ENCODE peak calls at places on chromosomes 2 and 18, in eight cellular contexts. V is lower lobe of right lung; T is occipital lobe; Z is GM23338; W is fibroblast of the aortic adventitia; O is naive thymus-derived CD8-positive, alpha-beta T cell; U is neural crest cell; L is GM12865. H is an unnamed sample.

GRCh38 chr18:13289501-13290205 is 71.1 kb downstream of the LDLRAD4 start:
- DNase-seq in V (no peak), T (no peak), Z (no peak), W (no peak), O (no peak), U (no peak), L (no peak), H (no peak)

GRCh38 chr2:173021939-173022371 is 53.7 kb upstream of the MAP3K20 start:
- DNase-seq in V (no peak), T (no peak), Z (peak; percentile 35), W (peak; percentile 43), O (no peak), U (no peak), L (no peak), H (no peak)

GRCh38 chr2:818233-818632 is 132.4 kb upstream of the SNTG2 start:
- DNase-seq in V (no peak), T (no peak), Z (no peak), W (no peak), O (no peak), U (no peak), L (no peak), H (no peak)

GRCh38 chr2:20013061-20013721 is 723 bp upstream of the MATN3 start:
- DNase-seq in V (no peak), T (no peak), Z (peak; percentile 47), W (no peak), O (no peak), U (no peak), L (no peak), H (no peak)

GRCh38 chr18:41128126-41128525 is 826.9 kb upstream of the PIK3C3 start:
- DNase-seq in V (no peak), T (no peak), Z (no peak), W (no peak), O (no peak), U (no peak), L (no peak), H (no peak)

GRCh38 chr2:179049203-179049545 is 763 bp downstream of the CCDC141 start:
- DNase-seq in V (no peak), T (no peak), Z (no peak), W (no peak), O (peak; percentile 3), U (no peak), L (peak; percentile 26), H (no peak)

GRCh38 chr18:48034651-48035555 is 104.4 kb upstream of the SMAD2 start:
- DNase-seq in V (no peak), T (no peak), Z (no peak), W (no peak), O (no peak), U (no peak), L (no peak), H (no peak)

GRCh38 chr2:4561206-4561605 is 857.8 kb downstream of the DCDC2C start:
- DNase-seq in V (no peak), T (no peak), Z (no peak), W (no peak), O (no peak), U (no peak), L (no peak), H (peak; percentile 37)

GRCh38 chr2:78541451-78542267 is 483.8 kb upstream of the REG3G start:
- DNase-seq in V (no peak), T (no peak), Z (no peak), W (no peak), O (no peak), U (no peak), L (peak; percentile 1), H (no peak)

GRCh38 chr2:220315098-220315785 is 687.8 kb downstream of the SLC4A3 start:
- DNase-seq in V (no peak), T (no peak), Z (no peak), W (peak; percentile 68), O (no peak), U (no peak), L (no peak), H (no peak)

GRCh38 chr2:236661064-236661761 is 91.6 kb downstream of the ACKR3 start:
- DNase-seq in V (no peak), T (no peak), Z (peak; percentile 69), W (peak; percentile 73), O (no peak), U (no peak), L (no peak), H (no peak)

GRCh38 chr2:140882671-140883620 is 1247.9 kb downstream of the LRP1B start:
- DNase-seq in V (no peak), T (no peak), Z (peak; percentile 63), W (no peak), O (no peak), U (no peak), L (no peak), H (no peak)

GRCh38 chr2:161533218-161533617 is 91.0 kb upstream of the SLC4A10 start:
- DNase-seq in V (no peak), T (no peak), Z (no peak), W (no peak), O (no peak), U (no peak), L (no peak), H (no peak)

GRCh38 chr2:46294185-46294836 is 2.9 kb upstream of the EPAS1 start:
- DNase-seq in V (no peak), T (no peak), Z (peak; percentile 85), W (no peak), O (no peak), U (no peak), L (no peak), H (peak; percentile 41)

GRCh38 chr18:58286793-58287625 is 243.0 kb downstream of the NEDD4L start:
- DNase-seq in V (no peak), T (no peak), Z (no peak), W (no peak), O (no peak), U (no peak), L (no peak), H (no peak)

GRCh38 chr2:28219134-28219533 is 173.5 kb upstream of the FOSL2 start:
- DNase-seq in V (no peak), T (no peak), Z (no peak), W (no peak), O (no peak), U (no peak), L (no peak), H (no peak)

GRCh38 chr18:3538954-3539617 is 89.1 kb downstream of the TGIF1 start:
- DNase-seq in V (no peak), T (no peak), Z (no peak), W (no peak), O (no peak), U (no peak), L (no peak), H (no peak)

GRCh38 chr18:45619062-45619825 is 4.0 kb downstream of the SLC14A2 start:
- DNase-seq in V (no peak), T (no peak), Z (no peak), W (peak; percentile 70), O (no peak), U (no peak), L (no peak), H (no peak)

GRCh38 chr18:22136395-22136794 is 33.0 kb upstream of the GATA6 start:
- DNase-seq in V (no peak), T (no peak), Z (no peak), W (peak; percentile 12), O (no peak), U (no peak), L (no peak), H (no peak)

GRCh38 chr2:98461650-98462049 is 17.0 kb downstream of the INPP4A start:
- DNase-seq in V (no peak), T (no peak), Z (no peak), W (no peak), O (no peak), U (no peak), L (peak; percentile 6), H (no peak)

GRCh38 chr2:215320102-215320501 is 8.2 kb downstream of the ATIC start:
- DNase-seq in V (no peak), T (no peak), Z (no peak), W (no peak), O (no peak), U (no peak), L (no peak), H (no peak)

GRCh38 chr2:48346124-48346536 is 183.8 kb upstream of the STON1 start:
- DNase-seq in V (peak; percentile 65), T (no peak), Z (no peak), W (peak; percentile 97), O (no peak), U (no peak), L (no peak), H (no peak)

GRCh38 chr18:39558658-39559057 is 1993.1 kb upstream of the CELF4 start:
- DNase-seq in V (no peak), T (no peak), Z (no peak), W (no peak), O (no peak), U (no peak), L (no peak), H (no peak)

GRCh38 chr2:141058552-141058951 is 1072.3 kb downstream of the LRP1B start:
- DNase-seq in V (no peak), T (no peak), Z (no peak), W (no peak), O (no peak), U (no peak), L (no peak), H (no peak)

GRCh38 chr18:29012874-29013273 is 835.9 kb upstream of the CDH2 start:
- DNase-seq in V (no peak), T (no peak), Z (no peak), W (no peak), O (no peak), U (no peak), L (no peak), H (no peak)

H was measured in glutamatergic neuron.